ENCODE peak calls at places on chromosomes 12 and 14, in seven cellular contexts. R is epithelial cell of esophagus, I is AG04450, E is BJ, F is OCI-LY7, H is thyroid gland, L is suprapubic skin. T is an unnamed sample.

GRCh38 chr14:33948143-33948962 is 2.5 kb downstream of the EGLN3 start:
- DNase-seq in R (no peak), I (no peak), E (no peak), F (no peak), H (no peak), L (no peak), T (no peak)

GRCh38 chr14:104864267-104865068 is 600 bp upstream of the CEP170B start:
- DNase-seq in R (peak; percentile 78), I (no peak), E (no peak), F (no peak), H (peak; percentile 79), L (peak; percentile 84), T (no peak)

GRCh38 chr12:40693503-40693863 is 1.2 kb downstream of the CNTN1 start:
- DNase-seq in R (peak; percentile 46), I (no peak), E (no peak), F (no peak), H (no peak), L (peak; percentile 58), T (no peak)

GRCh38 chr14:50342211-50343080 is 30.3 kb downstream of the DMAC2L start:
- DNase-seq in R (peak; percentile 68), I (no peak), E (peak; percentile 58), F (no peak), H (peak; percentile 64), L (no peak), T (peak; percentile 28)

GRCh38 chr12:52529846-52530245 is 9.7 kb upstream of the KRT5 start:
- DNase-seq in R (no peak), I (no peak), E (no peak), F (no peak), H (no peak), L (no peak), T (no peak)

GRCh38 chr12:48198619-48198973 is 4.5 kb downstream of the OR10AD1 start:
- DNase-seq in R (peak; percentile 26), I (no peak), E (no peak), F (no peak), H (peak; percentile 39), L (peak; percentile 70), T (no peak)

GRCh38 chr14:40784860-40785259 is 821.8 kb upstream of the LRFN5 start:
- DNase-seq in R (no peak), I (no peak), E (no peak), F (no peak), H (no peak), L (no peak), T (no peak)

GRCh38 chr14:70921669-70922068 is 14.4 kb downstream of the PCNX1 start:
- DNase-seq in R (peak; percentile 86), I (no peak), E (no peak), F (no peak), H (no peak), L (no peak), T (no peak)

GRCh38 chr12:84913151-84913550 is 552 bp upstream of the SLC6A15 start:
- DNase-seq in R (peak; percentile 58), I (no peak), E (no peak), F (no peak), H (peak; percentile 7), L (no peak), T (no peak)

GRCh38 chr12:131867891-131868675 is 26.3 kb upstream of the ULK1 start:
- DNase-seq in R (no peak), I (no peak), E (no peak), F (no peak), H (no peak), L (no peak), T (no peak)

GRCh38 chr14:101229666-101230065 is 326.1 kb upstream of the RTL1 start:
- DNase-seq in R (no peak), I (no peak), E (no peak), F (no peak), H (no peak), L (no peak), T (no peak)

GRCh38 chr14:52922656-52923055 is 28.2 kb downstream of the FERMT2 start:
- DNase-seq in R (no peak), I (no peak), E (peak; percentile 38), F (no peak), H (no peak), L (no peak), T (no peak)

GRCh38 chr12:95218852-95219171 is 1.2 kb downstream of the VEZT start:
- DNase-seq in R (peak; percentile 63), I (no peak), E (no peak), F (peak; percentile 74), H (peak; percentile 52), L (no peak), T (no peak)

DNA sequence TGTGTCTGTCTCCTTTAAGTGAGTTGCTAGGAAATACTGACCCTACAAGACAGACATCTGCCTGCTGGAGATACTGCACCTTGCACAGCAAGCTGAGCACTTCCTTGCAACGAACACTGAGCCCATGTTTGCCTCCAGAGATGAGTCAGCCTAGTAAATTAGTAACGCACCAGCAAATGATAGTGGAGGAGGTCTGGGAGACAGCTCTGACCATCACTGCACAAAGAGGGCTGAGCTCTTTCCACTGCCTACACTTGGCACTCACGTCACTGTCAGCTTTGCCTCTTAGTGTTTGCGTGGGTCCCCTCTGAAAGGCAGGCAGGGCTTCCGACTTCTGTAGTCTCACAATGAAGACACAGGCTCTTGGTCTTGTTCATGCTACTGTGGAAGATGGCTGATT is 109.0 kb downstream of the APAF1 start:
- DNase-seq in R (peak; percentile 70), I (peak; percentile 20), E (peak; percentile 56), F (no peak), H (no peak), L (no peak), T (peak; percentile 21)
- H3K4me3 ChIP-seq in R (no peak overlapping the region), I (no peak overlapping the region), E (no peak overlapping the region), F (no peak overlapping the region), H (no peak overlapping the region), L (no peak overlapping the region), T (no peak overlapping the region)

GRCh38 chr14:47675489-47676300 is at the start of gene MDGA2:
- DNase-seq in R (peak; percentile 9), I (no peak), E (no peak), F (no peak), H (no peak), L (no peak), T (no peak)

GRCh38 chr14:47678993-47679392 is 3.6 kb upstream of the MDGA2 start:
- DNase-seq in R (no peak), I (no peak), E (no peak), F (no peak), H (no peak), L (no peak), T (no peak)

GRCh38 chr14:47675239-47675488 is 241 bp downstream of the MDGA2 start:
- DNase-seq in R (no peak), I (no peak), E (no peak), F (no peak), H (no peak), L (no peak), T (no peak)

GRCh38 chr14:47676301-47676617 is 854 bp upstream of the MDGA2 start:
- DNase-seq in R (no peak), I (no peak), E (no peak), F (no peak), H (no peak), L (no peak), T (no peak)

DNA sequence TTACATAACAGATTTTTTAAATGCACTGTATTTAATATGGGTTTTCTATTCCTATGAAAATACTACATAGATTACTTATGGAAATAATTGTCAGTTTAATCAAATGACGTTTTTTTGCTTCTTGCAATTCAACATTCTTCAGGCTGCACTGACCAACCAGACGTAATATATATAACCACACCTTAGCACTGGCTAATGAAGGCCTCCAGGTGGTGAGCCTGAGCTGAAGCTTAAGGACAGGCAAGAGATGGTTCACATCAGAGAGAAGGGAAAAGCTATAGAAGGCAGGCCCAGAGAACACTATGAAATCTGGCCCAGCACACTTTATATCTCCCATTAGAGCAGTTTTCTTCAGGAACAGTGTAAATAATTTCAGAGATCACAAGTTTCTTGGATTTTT is 2.8 kb upstream of the MDGA2 start:
- DNase-seq in R (no peak), I (no peak), E (no peak), F (no peak), H (no peak), L (no peak), T (no peak)
- TF ChIP-seq CTCF in R (peak; percentile 16), I (no peak), E (no peak), F (no peak), H (no peak), L (no peak), T (no peak)

GRCh38 chr12:132888852-132889251 is 1.4 kb upstream of the CHFR start:
- DNase-seq in R (no peak), I (no peak), E (no peak), F (no peak), H (no peak), L (no peak), T (no peak)
- H3K4me3 ChIP-seq in R (no peak overlapping the region), I (no peak overlapping the region), E (no peak overlapping the region), F (no peak overlapping the region), H (no peak overlapping the region), L (no peak overlapping the region), T (no peak overlapping the region)

GRCh38 chr12:77720258-77720657 is 110.4 kb upstream of the NAV3 start:
- DNase-seq in R (peak; percentile 24), I (no peak), E (no peak), F (peak; percentile 15), H (no peak), L (no peak), T (no peak)
- TF ChIP-seq CTCF in R (peak; percentile 41), I (peak; percentile 41), E (peak; percentile 25), F (peak; percentile 56), H (no peak), L (no peak), T (peak; percentile 18)

GRCh38 chr14:22509036-22509709 is 79.9 kb downstream of the DAD1 start:
- DNase-seq in R (no peak), I (no peak), E (no peak), F (no peak), H (no peak), L (no peak), T (no peak)
- H3K4me3 ChIP-seq in R (no peak overlapping the region), I (no peak overlapping the region), E (no peak overlapping the region), F (peak overlapping the region; percentile 32), H (no peak overlapping the region), L (no peak overlapping the region), T (no peak overlapping the region)

GRCh38 chr12:10750385-10750727 is 27.2 kb upstream of the YBX3 start:
- DNase-seq in R (no peak), I (no peak), E (no peak), F (no peak), H (no peak), L (no peak), T (no peak)
- TF ChIP-seq CTCF in R (no peak), I (no peak), E (no peak), F (peak; percentile 70), H (peak; percentile 16), L (no peak), T (no peak)

DNA sequence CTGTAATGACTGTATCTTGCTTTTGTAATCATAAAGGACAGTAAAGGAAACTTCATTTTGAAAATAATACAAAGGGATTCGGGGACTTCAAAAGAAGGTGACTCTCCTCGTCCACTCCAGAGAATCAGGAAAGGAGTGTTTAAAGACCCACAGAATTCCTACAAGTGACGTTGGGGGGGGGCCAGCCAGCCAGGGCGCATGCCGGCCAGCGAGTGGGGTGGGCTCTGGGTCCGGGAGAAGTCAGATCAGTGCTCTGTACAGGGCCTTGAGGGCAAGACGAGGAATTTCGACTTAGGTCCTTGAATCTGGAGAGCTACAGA is 1.0 kb upstream of the CD9 start:
- DNase-seq in R (no peak), I (no peak), E (no peak), F (no peak), H (no peak), L (no peak), T (no peak)
- H3K4me3 ChIP-seq in R (peak overlapping the region; percentile 41), I (no peak overlapping the region), E (peak overlapping the region; percentile 73), F (no peak overlapping the region), H (no peak overlapping the region), L (peak overlapping the region; percentile 100), T (no peak overlapping the region)